ENCODE peak calls at places on chromosomes 7 and 10, in four cellular contexts. P, Z, A and T are unnamed samples.

GRCh38 chr10:125089486-125089885 is 70.9 kb downstream of the CTBP2 start:
- DNase-seq in P (no peak), Z (no peak), A (no peak), T (no peak)

GRCh38 chr10:78932084-78932386 is 136.7 kb upstream of the ZMIZ1 start:
- DNase-seq in Z (no peak), P (no peak), A (no peak), T (no peak)

GRCh38 chr10:95289003-95289920 is 1.5 kb downstream of the PDLIM1 start:
- DNase-seq in P (peak; percentile 39), A (no peak), Z (peak; percentile 58), T (peak; percentile 42)

GRCh38 chr7:42414961-42415505 is 178.0 kb upstream of the GLI3 start:
- DNase-seq in Z (no peak), P (no peak), A (no peak), T (no peak)

GRCh38 chr7:69018200-69018599 is 580.1 kb upstream of the AUTS2 start:
- DNase-seq in Z (no peak), P (peak; percentile 72), A (no peak), T (no peak)

GRCh38 chr10:34031410-34031809 is 696.9 kb upstream of the NRP1 start:
- DNase-seq in A (no peak), P (no peak), Z (no peak), T (no peak)

GRCh38 chr10:92054807-92055206 is 131.2 kb downstream of the BTAF1 start:
- DNase-seq in Z (no peak), P (no peak), A (no peak), T (no peak)

GRCh38 chr7:129914536-129915272 is 38.1 kb downstream of the UBE2H start:
- DNase-seq in A (no peak), P (no peak), Z (peak; percentile 33), T (no peak)

GRCh38 chr10:78851652-78852051 is 217.1 kb upstream of the ZMIZ1 start:
- DNase-seq in P (no peak), Z (no peak), A (no peak), T (no peak)

GRCh38 chr10:69004821-69005220 is 16.2 kb downstream of the KIFBP start:
- DNase-seq in A (peak; percentile 17), Z (peak; percentile 56), P (no peak), T (no peak)

GRCh38 chr7:104963991-104964385 is 50.0 kb upstream of the KMT2E start:
- DNase-seq in P (no peak), A (peak; percentile 88), Z (peak; percentile 76), T (no peak)

DNA sequence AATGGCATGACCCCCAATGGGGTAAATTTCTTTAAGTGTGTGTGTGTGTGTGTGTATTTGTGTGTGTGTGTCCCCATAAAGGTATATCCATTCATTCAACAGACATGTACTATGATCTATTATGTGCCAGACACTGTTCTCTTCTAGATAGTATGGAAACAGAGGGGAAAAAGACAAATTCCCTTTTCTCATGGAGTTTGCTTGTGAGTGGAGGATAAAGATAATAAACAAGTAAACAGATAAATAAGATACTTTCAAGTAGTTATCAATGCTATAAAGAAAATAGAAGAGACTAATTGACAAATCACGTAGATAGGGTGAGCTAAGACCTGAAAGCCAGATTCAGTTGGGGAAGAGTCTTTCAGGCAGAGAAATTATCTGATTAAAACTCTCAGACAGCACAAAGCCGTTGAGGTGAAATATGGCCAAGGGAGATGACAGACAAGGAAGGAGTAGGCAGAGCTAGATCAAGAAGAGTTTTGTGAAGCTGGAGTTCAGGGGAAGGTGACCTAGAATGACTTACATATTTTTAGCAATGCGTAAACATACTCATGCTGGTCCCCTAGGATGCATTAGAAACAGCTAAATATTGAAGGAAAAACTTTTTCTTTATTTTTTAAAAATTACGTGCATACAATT is 45.2 kb upstream of the DMTF1 start:
- DNase-seq in P (no peak), A (no peak), Z (peak; percentile 85), T (no peak)
- TF ChIP-seq ELF4 in P (no peak), A (no peak), Z (no peak), T (no peak)

GRCh38 chr7:37961251-37961650 is 40.8 kb downstream of the EPDR1 start:
- DNase-seq in A (no peak), P (no peak), Z (no peak), T (no peak)

GRCh38 chr7:37957236-37957970 is 37.0 kb downstream of the EPDR1 start:
- DNase-seq in P (no peak), A (no peak), Z (no peak), T (no peak)

GRCh38 chr7:37960483-37960882 is 40.0 kb downstream of the EPDR1 start:
- DNase-seq in A (no peak), Z (no peak), P (no peak), T (no peak)

GRCh38 chr7:37952240-37952639 is 31.8 kb downstream of the EPDR1 start:
- DNase-seq in Z (no peak), P (no peak), A (no peak), T (no peak)

GRCh38 chr7:37956791-37957190 is 36.4 kb downstream of the EPDR1 start:
- DNase-seq in P (no peak), A (no peak), Z (no peak), T (no peak)
- TF ChIP-seq SP1 in P (no peak), A (no peak), Z (no peak), T (no peak)

DNA sequence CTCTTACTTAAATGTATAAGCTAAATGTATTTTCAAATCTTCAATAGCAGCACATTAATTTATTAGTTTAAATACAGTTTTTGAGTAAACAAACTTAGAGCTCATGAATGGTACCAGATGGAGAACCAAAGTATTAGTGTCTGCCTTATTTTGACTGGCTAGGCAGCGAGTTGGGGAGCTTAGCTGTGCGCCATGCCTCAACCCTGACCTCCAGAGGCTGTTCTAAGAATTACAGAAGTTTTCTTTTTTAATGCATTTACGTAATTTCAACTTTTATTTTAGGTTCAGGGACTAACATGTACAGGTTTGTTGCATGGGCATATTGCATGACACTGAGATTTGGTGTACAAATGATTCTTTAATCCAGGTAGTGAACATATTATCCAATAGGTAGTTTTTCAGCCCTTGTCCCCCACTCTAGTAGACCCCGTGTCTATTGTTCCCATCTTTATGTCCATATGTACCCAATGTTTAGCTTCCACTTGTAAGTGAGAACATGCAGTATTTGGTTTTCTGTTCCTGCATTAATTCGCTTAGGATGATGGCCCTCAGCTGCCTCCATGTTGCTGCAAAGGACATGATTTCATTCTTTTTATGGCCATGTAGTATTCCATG is 166.8 kb downstream of the IQUB start:
- DNase-seq in A (peak; percentile 10), P (peak; percentile 21), Z (peak; percentile 54), T (peak; percentile 57)
- TF ChIP-seq ELF4 in A (no peak), P (no peak), Z (no peak), T (no peak)

GRCh38 chr7:55144333-55144954 is 125.6 kb downstream of the EGFR start:
- DNase-seq in A (no peak), P (peak; percentile 69), Z (peak; percentile 27), T (peak; percentile 16)

GRCh38 chr7:55138663-55139062 is 119.8 kb downstream of the EGFR start:
- DNase-seq in Z (no peak), P (no peak), A (no peak), T (no peak)

GRCh38 chr7:55142919-55143600 is 124.2 kb downstream of the EGFR start:
- DNase-seq in Z (no peak), A (no peak), P (no peak), T (no peak)

GRCh38 chr7:55140981-55141278 is 122.1 kb downstream of the EGFR start:
- DNase-seq in P (no peak), A (no peak), Z (no peak), T (no peak)

GRCh38 chr7:55140221-55140980 is 121.6 kb downstream of the EGFR start:
- DNase-seq in Z (no peak), P (no peak), A (no peak), T (no peak)
- TF ChIP-seq SP1 in Z (no peak), P (no peak), A (no peak), T (no peak)

GRCh38 chr10:3895045-3895609 is 110.1 kb upstream of the KLF6 start:
- DNase-seq in P (no peak), Z (peak; percentile 20), A (no peak), T (no peak)
- TF ChIP-seq ELF4 in P (no peak), Z (no peak), A (no peak), T (no peak)

GRCh38 chr7:66296-66695 is 126.1 kb upstream of the FAM20C start:
- DNase-seq in Z (no peak), A (no peak), P (no peak), T (no peak)

GRCh38 chr7:66741-67140 is 125.6 kb upstream of the FAM20C start:
- DNase-seq in P (no peak), A (no peak), Z (no peak), T (no peak)

GRCh38 chr7:67738-68395 is 124.5 kb upstream of the FAM20C start:
- DNase-seq in A (no peak), Z (no peak), P (no peak), T (no peak)

GRCh38 chr7:65554-65953 is 126.8 kb upstream of the FAM20C start:
- DNase-seq in A (no peak), P (no peak), Z (no peak), T (no peak)

GRCh38 chr7:68629-69028 is 123.7 kb upstream of the FAM20C start:
- DNase-seq in Z (peak; percentile 50), P (no peak), A (no peak), T (no peak)
- TF ChIP-seq SP1 in Z (no peak), P (no peak), A (no peak), T (no peak)

GRCh38 chr7:74475243-74475986 is 21.7 kb downstream of the GTF2IRD1 start:
- DNase-seq in P (no peak), Z (no peak), A (no peak), T (no peak)

GRCh38 chr7:74478671-74479065 is 25.0 kb downstream of the GTF2IRD1 start:
- DNase-seq in Z (no peak), P (no peak), A (no peak), T (no peak)

GRCh38 chr7:74475987-74476350 is 22.3 kb downstream of the GTF2IRD1 start:
- DNase-seq in Z (no peak), P (no peak), A (no peak), T (no peak)

GRCh38 chr7:74477188-74477587 is 23.5 kb downstream of the GTF2IRD1 start:
- DNase-seq in A (no peak), Z (no peak), P (no peak), T (no peak)

DNA sequence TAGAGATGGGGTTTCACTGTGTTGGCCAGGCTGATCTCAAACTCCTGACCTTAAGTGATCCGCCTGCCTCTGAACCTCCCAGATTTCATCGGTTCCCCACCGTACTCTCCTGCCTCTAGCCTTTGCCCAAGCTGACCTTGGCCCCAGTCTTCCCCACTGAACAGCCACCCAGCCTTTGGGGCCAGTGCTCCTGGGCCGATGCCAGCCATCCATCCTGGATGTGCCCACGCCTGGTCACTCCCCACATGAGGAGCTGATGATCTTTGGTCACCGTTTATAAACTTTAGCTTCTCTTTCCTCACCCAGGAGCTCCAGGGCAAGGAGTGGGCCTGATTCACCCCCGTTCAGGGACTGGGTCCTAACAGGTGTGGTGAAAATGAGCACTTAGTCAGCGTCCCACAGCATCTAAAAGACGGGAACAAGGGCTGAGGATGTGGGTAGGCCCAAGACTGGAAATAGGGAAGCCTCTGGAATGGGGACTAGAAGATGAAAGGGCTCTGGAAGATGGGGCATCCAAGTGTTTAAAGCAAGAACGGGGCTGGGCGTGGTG is 22.9 kb downstream of the GTF2IRD1 start:
- DNase-seq in Z (no peak), P (no peak), A (no peak), T (no peak)
- TF ChIP-seq ELF4 in Z (no peak), P (no peak), A (no peak), T (no peak)